ENCODE peak calls at places on chromosomes 3 and 15, in ten cellular contexts. W, N, K, B, V, C, Z, M, L and S are unnamed samples.

GRCh38 chr15:81747477-81747876 is 298.3 kb downstream of the MEX3B start:
- DNase-seq in W (no peak), N (no peak), K (no peak), B (no peak), V (no peak), C (no peak), Z (no peak), M (no peak), L (no peak), S (no peak)

GRCh38 chr3:2851835-2852234 is 258.3 kb downstream of the IL5RA start:
- DNase-seq in W (no peak), N (no peak), K (no peak), B (no peak), V (no peak), C (no peak), Z (no peak), M (peak), L (no peak), S (no peak)

GRCh38 chr3:172607305-172608121 is 84.3 kb upstream of the TNFSF10 start:
- DNase-seq in W (peak), N (peak), K (no peak), B (no peak), V (no peak), C (no peak), Z (no peak), M (no peak), L (no peak), S (no peak)

GRCh38 chr15:66842710-66843441 is 140.8 kb downstream of the SMAD6 start:
- DNase-seq in W (peak), N (peak), K (peak), B (no peak), V (peak), C (peak), Z (peak), M (peak), L (peak), S (peak)

GRCh38 chr3:103786296-103786695 is 1351.5 kb downstream of the ZPLD1 start:
- DNase-seq in W (no peak), N (no peak), K (no peak), B (no peak), V (no peak), C (no peak), Z (no peak), M (no peak), L (no peak), S (no peak)

GRCh38 chr15:31230630-31231485 is 95.8 kb upstream of the KLF13 start:
- DNase-seq in W (no peak), N (no peak), K (no peak), B (peak), V (no peak), C (no peak), Z (no peak), M (no peak), L (no peak), S (peak)

GRCh38 chr3:158771018-158771350 is 30.9 kb upstream of the MFSD1 start:
- DNase-seq in W (no peak), N (no peak), K (no peak), B (no peak), V (no peak), C (no peak), Z (no peak), M (no peak), L (no peak), S (no peak)

GRCh38 chr15:59349715-59350420 is 22.8 kb downstream of the MYO1E start:
- DNase-seq in W (no peak), N (peak), K (peak), B (no peak), V (no peak), C (peak), Z (no peak), M (no peak), L (no peak), S (no peak)

GRCh38 chr3:122365073-122365472 is 18.0 kb downstream of the MIX23 start:
- DNase-seq in W (no peak), N (no peak), K (no peak), B (no peak), V (no peak), C (no peak), Z (no peak), M (no peak), L (no peak), S (no peak)

GRCh38 chr3:34843479-34843870 is 795.9 kb upstream of the ARPP21 start:
- DNase-seq in W (no peak), N (no peak), K (no peak), B (no peak), V (no peak), C (no peak), Z (no peak), M (no peak), L (no peak), S (no peak)

GRCh38 chr3:72152551-72153476 is 367.9 kb upstream of the PROK2 start:
- DNase-seq in W (peak), N (peak), K (peak), B (no peak), V (peak), C (peak), Z (peak), M (peak), L (peak), S (peak)

GRCh38 chr15:101027920-101028319 is 108.8 kb downstream of the LRRK1 start:
- DNase-seq in W (no peak), N (no peak), K (peak), B (no peak), V (no peak), C (no peak), Z (no peak), M (no peak), L (peak), S (no peak)

GRCh38 chr15:80619677-80620076 is 75.4 kb upstream of the ABHD17C start:
- DNase-seq in W (no peak), N (peak), K (no peak), B (no peak), V (no peak), C (no peak), Z (no peak), M (no peak), L (no peak), S (peak)

GRCh38 chr15:34588046-34588674 is 4.7 kb upstream of the GOLGA8B start:
- DNase-seq in W (peak), N (peak), K (peak), B (no peak), V (peak), C (peak), Z (peak), M (peak), L (peak), S (peak)

GRCh38 chr15:68617001-68617400 is 38.2 kb downstream of the CORO2B start:
- DNase-seq in W (no peak), N (peak), K (no peak), B (no peak), V (no peak), C (no peak), Z (no peak), M (no peak), L (no peak), S (no peak)

GRCh38 chr3:133455281-133455680 is 55.4 kb downstream of the BFSP2 start:
- DNase-seq in W (no peak), N (no peak), K (no peak), B (no peak), V (no peak), C (no peak), Z (no peak), M (no peak), L (no peak), S (no peak)

GRCh38 chr3:143849854-143850549 is 1.7 kb upstream of the SLC9A9 start:
- DNase-seq in W (peak), N (peak), K (no peak), B (no peak), V (no peak), C (no peak), Z (no peak), M (no peak), L (no peak), S (no peak)

GRCh38 chr3:82179291-82179690 is 417.8 kb upstream of the GBE1 start:
- DNase-seq in W (no peak), N (no peak), K (no peak), B (no peak), V (peak), C (no peak), Z (no peak), M (peak), L (no peak), S (no peak)

DNA sequence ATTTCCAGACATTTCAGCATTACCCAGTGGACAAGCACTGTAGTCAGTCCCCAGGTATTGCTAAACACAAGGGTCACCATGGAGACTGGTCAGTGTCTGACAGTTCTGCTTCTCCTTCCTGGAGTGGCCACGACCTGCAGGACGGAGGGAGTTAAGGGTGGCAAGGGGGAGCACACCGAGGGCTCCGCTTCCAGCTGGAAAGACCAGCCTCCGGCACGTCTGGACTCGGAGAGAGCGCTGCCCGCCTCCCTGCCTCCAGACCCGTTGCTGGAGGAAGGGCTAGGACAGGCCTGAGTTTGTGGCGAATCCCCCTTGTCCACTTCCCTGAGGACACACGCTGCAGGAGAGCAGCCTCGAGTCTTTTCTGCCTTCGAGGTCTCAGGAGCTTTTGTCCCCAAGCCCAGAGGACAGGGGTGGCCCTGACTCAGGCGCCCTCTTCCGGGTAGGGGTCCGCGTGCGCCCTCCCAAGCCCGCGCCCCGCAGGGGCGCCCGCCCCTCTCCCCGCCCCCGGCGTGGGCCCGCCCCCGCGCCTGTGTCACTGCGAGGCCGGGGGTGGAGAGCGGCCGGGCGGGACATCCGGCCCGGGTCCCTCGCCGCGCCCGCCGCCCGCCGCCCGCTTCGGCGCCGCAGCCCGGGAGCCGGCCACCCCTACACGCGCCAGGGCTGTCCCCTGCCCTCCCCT is at the start of gene CHST14:
- DNase-seq in W (peak), N (peak), K (peak), B (no peak), V (peak), C (peak), Z (peak), M (peak), L (peak), S (peak)
- TF ChIP-seq POLR2A in W (no peak), N (no peak), K (no peak), B (no peak), V (no peak), C (peak), Z (no peak), M (no peak), L (peak), S (peak)

DNA sequence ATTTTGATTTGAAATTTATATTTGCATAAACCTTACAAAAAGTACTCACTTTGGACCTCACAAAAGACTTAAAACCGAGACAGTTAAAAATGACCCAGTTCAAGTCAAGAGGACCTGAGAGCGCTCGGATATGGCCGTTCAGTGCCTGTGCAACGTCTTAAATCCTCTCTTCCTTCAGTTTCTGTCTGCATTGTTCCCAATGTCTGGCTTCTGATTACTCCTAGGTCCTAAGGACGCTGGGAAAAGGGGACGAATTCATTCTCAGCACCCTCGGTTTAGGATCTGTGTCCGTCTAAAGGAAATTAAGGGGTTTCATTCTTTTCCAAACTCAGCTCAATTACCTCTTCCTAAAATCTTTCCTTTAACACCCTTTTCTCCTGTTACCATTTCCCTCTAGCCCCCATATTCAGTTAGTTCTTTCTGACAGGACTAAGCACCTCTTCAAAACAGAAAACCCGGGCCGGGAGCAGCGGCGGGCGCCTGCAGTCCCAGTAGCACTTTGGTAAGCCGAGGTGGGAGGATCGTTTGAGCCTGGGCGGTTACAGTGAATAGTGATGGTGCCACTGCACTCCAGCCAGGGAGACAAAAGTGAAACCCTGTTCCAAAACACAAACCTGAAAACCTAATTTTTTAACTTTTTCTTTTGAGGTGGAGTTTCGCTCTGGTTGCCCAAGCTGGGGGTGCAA is 931 bp downstream of the DPPA4 start:
- DNase-seq in W (no peak), N (peak), K (peak), B (no peak), V (no peak), C (no peak), Z (no peak), M (peak), L (peak), S (peak)
- H3K4me3 ChIP-seq in W (no peak), N (peak), K (peak), B (no peak), V (no peak), C (no peak), Z (peak), M (peak), L (peak), S (no peak)

GRCh38 chr3:49724586-49724985 is 835 bp upstream of the GMPPB start:
- DNase-seq in W (no peak), N (peak), K (no peak), B (no peak), V (peak), C (no peak), Z (no peak), M (peak), L (peak), S (peak)

GRCh38 chr3:49722896-49723295 is 855 bp downstream of the GMPPB start:
- DNase-seq in W (no peak), N (no peak), K (no peak), B (no peak), V (no peak), C (no peak), Z (no peak), M (no peak), L (peak), S (no peak)

GRCh38 chr3:49721861-49722781 is 1.6 kb downstream of the GMPPB start:
- DNase-seq in W (no peak), N (no peak), K (no peak), B (no peak), V (peak), C (no peak), Z (no peak), M (no peak), L (peak), S (no peak)

GRCh38 chr3:49723301-49723630 is 485 bp downstream of the GMPPB start:
- DNase-seq in W (peak), N (peak), K (no peak), B (no peak), V (peak), C (no peak), Z (peak), M (peak), L (peak), S (peak)

DNA sequence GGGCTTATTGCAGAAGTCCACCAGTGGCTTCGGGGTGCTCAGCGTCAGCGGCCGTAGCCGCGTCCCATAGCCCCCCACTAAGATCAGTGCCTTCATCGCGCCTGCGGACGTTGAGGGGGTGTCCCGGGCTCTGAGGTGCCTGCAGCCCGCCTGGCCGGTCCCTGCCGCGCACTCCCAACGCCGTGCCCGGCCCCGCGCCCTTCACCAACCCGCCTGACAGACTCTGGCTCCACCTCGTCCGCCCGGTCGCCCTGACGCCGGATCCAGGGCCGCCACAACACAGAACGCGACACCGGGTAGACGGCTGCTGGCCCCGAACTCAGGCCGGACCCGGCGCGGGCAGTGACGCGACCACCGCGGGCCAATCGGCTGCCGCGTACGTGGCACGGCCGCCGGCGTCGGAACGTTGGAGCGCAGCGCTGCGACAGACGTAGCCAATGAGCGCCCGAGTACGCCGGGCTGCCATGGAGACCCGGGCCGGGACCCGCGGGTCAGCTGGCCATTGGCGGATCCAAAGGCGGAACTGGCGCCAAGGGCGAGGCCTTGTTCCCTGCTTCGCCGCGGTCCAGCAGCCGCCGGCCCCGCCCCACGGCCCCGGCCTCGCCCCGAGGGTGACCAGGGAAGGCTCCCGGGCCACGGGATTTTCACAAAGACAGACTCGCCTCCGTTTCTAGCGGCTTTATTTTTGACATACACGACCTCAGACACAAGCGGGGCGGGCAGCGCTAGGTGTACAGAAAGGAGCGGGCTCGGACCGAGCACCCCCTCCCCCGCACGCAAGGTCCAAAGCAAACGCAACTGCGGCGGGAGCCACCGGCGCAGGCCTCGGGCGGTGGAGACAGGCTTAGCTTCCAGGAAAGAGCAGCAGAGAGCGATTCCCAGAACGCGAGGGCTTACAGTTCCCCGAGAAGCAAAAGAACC is at the start of gene GMPPB:
- DNase-seq in W (peak), N (peak), K (peak), B (peak), V (peak), C (peak), Z (peak), M (peak), L (peak), S (peak)
- TF ChIP-seq POLR2A in W (peak), N (peak), K (no peak), B (peak), V (peak), C (peak), Z (no peak), M (no peak), L (peak), S (peak)

DNA sequence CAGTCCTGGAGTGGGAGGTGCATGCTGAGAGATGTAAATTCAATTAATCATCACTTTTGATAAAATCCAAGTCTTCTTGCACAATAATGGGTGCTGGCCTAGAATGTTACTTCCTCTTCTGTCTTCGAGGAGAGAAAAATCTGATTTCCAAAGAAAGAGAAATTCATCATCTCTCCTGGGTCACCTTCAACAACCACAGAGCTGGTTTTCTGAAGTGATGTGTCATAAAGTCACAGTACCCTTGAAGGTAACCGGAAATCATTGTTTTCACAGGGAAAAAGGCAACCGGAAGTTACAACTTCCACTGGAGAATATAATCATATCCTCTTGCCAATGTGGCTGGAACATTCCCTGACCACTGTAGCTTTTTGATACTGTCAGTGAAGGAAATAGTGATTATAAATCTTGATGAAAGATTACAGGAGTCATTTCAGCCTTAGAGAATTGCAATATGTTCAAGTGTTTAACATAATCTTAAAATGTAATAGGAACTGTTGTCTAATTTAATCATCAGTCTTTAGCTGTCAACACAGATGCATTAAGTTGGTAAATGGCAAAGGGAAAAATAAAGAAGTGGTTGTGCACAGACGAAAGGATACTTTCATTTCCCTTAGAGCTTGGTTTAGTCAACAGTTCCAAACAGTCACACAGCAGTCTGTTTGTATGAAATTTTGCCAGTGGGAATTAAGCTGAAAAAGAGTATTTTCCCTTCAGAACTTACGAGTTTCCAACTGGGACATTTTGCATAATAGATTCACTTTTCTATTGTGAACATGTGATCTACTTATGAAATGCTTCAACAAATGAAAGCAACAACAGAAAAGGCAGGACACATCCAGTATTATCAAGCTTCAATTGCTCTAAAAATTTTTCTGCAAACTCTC is 106.5 kb upstream of the SLC4A7 start:
- DNase-seq in W (no peak), N (peak), K (no peak), B (no peak), V (no peak), C (no peak), Z (no peak), M (no peak), L (no peak), S (no peak)
- H3K4me3 ChIP-seq in W (no peak), N (peak), K (no peak), B (no peak), V (no peak), C (no peak), Z (no peak), M (no peak), L (no peak), S (no peak)

GRCh38 chr3:169146112-169146665 is 517.3 kb downstream of the MECOM start:
- DNase-seq in W (peak), N (peak), K (peak), B (no peak), V (no peak), C (peak), Z (peak), M (peak), L (peak), S (peak)
- TF ChIP-seq POLR2A in W (peak), N (peak), K (no peak), B (no peak), V (no peak), C (no peak), Z (no peak), M (no peak), L (no peak), S (no peak)